ENCODE peak calls at places on chromosome 10, in four cellular contexts. R, U, Y and B are unnamed samples.

GRCh38 chr10:12922117-12922900 is 79.2 kb downstream of the CCDC3 start:
- DNase-seq in U (no peak), R (no peak), Y (no peak), B (no peak)

GRCh38 chr10:30118590-30118989 is 59.2 kb upstream of the JCAD start:
- DNase-seq in Y (no peak), R (no peak), U (no peak), B (no peak)

GRCh38 chr10:76114556-76114955 is 683.1 kb downstream of the LRMDA start:
- DNase-seq in U (no peak), R (no peak), Y (no peak), B (no peak)

GRCh38 chr10:119374236-119374635 is 166.9 kb downstream of the GRK5 start:
- DNase-seq in U (no peak), Y (no peak), R (no peak), B (no peak)

GRCh38 chr10:122939819-122940543 is 14.0 kb downstream of the C10orf88 start:
- DNase-seq in Y (peak), U (no peak), R (no peak), B (no peak)

GRCh38 chr10:70494966-70495365 is 16.4 kb downstream of the PALD1 start:
- DNase-seq in R (no peak), U (no peak), Y (no peak), B (no peak)

GRCh38 chr10:34835908-34836558 is 20.9 kb upstream of the PARD3 start:
- DNase-seq in R (no peak), U (no peak), Y (no peak), B (no peak)

GRCh38 chr10:126073606-126074005 is 177.2 kb downstream of the FANK1 start:
- DNase-seq in U (no peak), R (no peak), Y (peak), B (no peak)

GRCh38 chr10:100774876-100775275 is 29.5 kb downstream of the PAX2 start:
- DNase-seq in U (no peak), Y (no peak), R (no peak), B (no peak)

GRCh38 chr10:103333934-103334520 is 16.9 kb downstream of the PCGF6 start:
- DNase-seq in R (no peak), Y (peak), U (peak), B (no peak)

GRCh38 chr10:16545126-16545736 is 23.6 kb upstream of the C1QL3 start:
- DNase-seq in Y (peak), U (peak), R (no peak), B (peak)

GRCh38 chr10:123009105-123009805 is 449 bp downstream of the ACADSB start:
- DNase-seq in R (no peak), U (peak), Y (no peak), B (no peak)

GRCh38 chr10:89963446-89964102 is 262.2 kb downstream of the KIF20B start:
- DNase-seq in R (no peak), U (no peak), Y (no peak), B (no peak)

GRCh38 chr10:113273151-113273876 is 279.5 kb upstream of the HABP2 start:
- DNase-seq in U (peak), Y (no peak), R (no peak), B (no peak)

GRCh38 chr10:52314007-52314821 is at the start of gene DKK1:
- DNase-seq in Y (peak), U (peak), R (peak), B (peak)

GRCh38 chr10:109892885-109893284 is 30.4 kb downstream of the XPNPEP1 start:
- DNase-seq in U (no peak), R (no peak), Y (no peak), B (peak)

GRCh38 chr10:19828278-19829049 is 12.2 kb downstream of the PLXDC2 start:
- DNase-seq in U (peak), R (no peak), Y (no peak), B (peak)

GRCh38 chr10:49117366-49117905 is 2.1 kb upstream of the VSTM4 start:
- DNase-seq in Y (no peak), R (peak), U (no peak), B (no peak)

GRCh38 chr10:29163746-29164145 is 125.1 kb upstream of the LYZL1 start:
- DNase-seq in R (no peak), U (no peak), Y (peak), B (no peak)

GRCh38 chr10:44908071-44908709 is 2.9 kb upstream of the TMEM72 start:
- DNase-seq in Y (peak), U (peak), R (peak), B (peak)

GRCh38 chr10:30765611-30766010 is 136.1 kb upstream of the LYZL2 start:
- DNase-seq in R (no peak), U (no peak), Y (no peak), B (no peak)

GRCh38 chr10:113385021-113385975 is 167.6 kb upstream of the HABP2 start:
- DNase-seq in Y (peak), R (peak), U (peak), B (peak)

GRCh38 chr10:21532694-21533576 is 1.1 kb upstream of the MLLT10 start:
- DNase-seq in U (no peak), R (no peak), Y (no peak), B (no peak)

GRCh38 chr10:22429146-22429545 is 83.8 kb downstream of the SPAG6 start:
- DNase-seq in Y (no peak), U (no peak), R (no peak), B (no peak)

GRCh38 chr10:571643-572042 is 117.8 kb downstream of the DIP2C start:
- DNase-seq in U (no peak), R (no peak), Y (peak), B (no peak)

GRCh38 chr10:91090761-91091529 is 129.5 kb upstream of the PCGF5 start:
- DNase-seq in U (no peak), R (no peak), Y (no peak), B (no peak)

GRCh38 chr10:71547841-71548493 is 151.2 kb downstream of the CDH23 start:
- DNase-seq in U (no peak), Y (peak), R (no peak), B (no peak)

GRCh38 chr10:71429929-71430328 is 33.2 kb downstream of the CDH23 start:
- DNase-seq in Y (no peak), R (peak), U (peak), B (peak)

GRCh38 chr10:92146072-92146471 is 144.8 kb downstream of the CPEB3 start:
- DNase-seq in U (no peak), Y (no peak), R (no peak), B (no peak)

GRCh38 chr10:99784025-99784730 is 1.7 kb downstream of the ABCC2 start:
- DNase-seq in U (no peak), R (no peak), Y (peak), B (no peak)

GRCh38 chr10:105585753-105586152 is 944.7 kb downstream of the SORCS3 start:
- DNase-seq in Y (peak), U (peak), R (no peak), B (no peak)

GRCh38 chr10:61842755-61843497 is 58.6 kb upstream of the ARID5B start:
- DNase-seq in R (no peak), Y (peak), U (peak), B (no peak)

GRCh38 chr10:61846370-61847031 is 55.0 kb upstream of the ARID5B start:
- DNase-seq in Y (no peak), R (no peak), U (no peak), B (no peak)

GRCh38 chr10:61845950-61846268 is 55.6 kb upstream of the ARID5B start:
- DNase-seq in Y (no peak), R (no peak), U (no peak), B (no peak)

GRCh38 chr10:61845196-61845949 is 56.1 kb upstream of the ARID5B start:
- DNase-seq in U (peak), R (no peak), Y (no peak), B (no peak)

GRCh38 chr10:61844116-61844515 is 57.4 kb upstream of the ARID5B start:
- DNase-seq in Y (no peak), U (no peak), R (no peak), B (no peak)
- H4K5ac ChIP-seq in Y (no peak), U (no peak), R (no peak), B (no peak)

GRCh38 chr10:114513397-114513796 is 109.1 kb upstream of the AFAP1L2 start:
- DNase-seq in U (no peak), R (no peak), Y (no peak), B (no peak)
- H3K27ac ChIP-seq in U (no peak), R (no peak), Y (no peak), B (no peak)

GRCh38 chr10:132329565-132330485 is 2.2 kb upstream of the LRRC27 start:
- DNase-seq in U (peak), R (no peak), Y (peak), B (no peak)
- H4K5ac ChIP-seq in U (no peak), R (no peak), Y (no peak), B (no peak)

GRCh38 chr10:69392481-69393000 is 24.2 kb downstream of the TACR2 start:
- DNase-seq in R (peak), Y (peak), U (peak), B (peak)
- H3K27ac ChIP-seq in R (no peak), Y (no peak), U (no peak), B (no peak)

GRCh38 chr10:98030991-98031431 is 590 bp upstream of the CRTAC1 start:
- DNase-seq in Y (no peak), R (peak), U (peak), B (peak)
- H4K5ac ChIP-seq in Y (no peak), R (no peak), U (no peak), B (no peak)